ENCODE peak calls at places on chromosomes 13 and 19, in nine cellular contexts. A is vagina, Q is AG10803, D is progenitor cell of endocrine pancreas, W is AG09319, V is BJ, P is GM20000, C is right lobe of liver, R is sigmoid colon. Y is an unnamed sample.

GRCh38 chr13:37429976-37430375 is 168.6 kb downstream of the POSTN start:
- DNase-seq in Q (peak), V (peak), R (no peak), W (peak), A (no peak), P (no peak), C (no peak), D (no peak), Y (no peak)

GRCh38 chr19:5666921-5667610 is 13.2 kb downstream of the MICOS13 start:
- DNase-seq in V (no peak), Q (no peak), D (no peak), P (no peak), C (peak), A (no peak), W (no peak), R (no peak), Y (no peak)

GRCh38 chr19:41540041-41540695 is 35.8 kb upstream of the CEACAM21 start:
- DNase-seq in P (no peak), V (no peak), R (peak), Q (peak), A (no peak), C (no peak), W (no peak), D (no peak), Y (no peak)

GRCh38 chr13:98033277-98034247 is 80.1 kb downstream of the IPO5 start:
- DNase-seq in A (no peak), W (peak), C (no peak), V (no peak), D (no peak), R (no peak), P (no peak), Q (peak), Y (no peak)

GRCh38 chr13:72342364-72342763 is 385.1 kb downstream of the MZT1 start:
- DNase-seq in R (no peak), C (no peak), V (no peak), Q (no peak), D (no peak), W (no peak), A (no peak), P (no peak), Y (no peak)

GRCh38 chr19:48608798-48609263 is 2.3 kb downstream of the SPACA4 start:
- DNase-seq in P (peak), R (no peak), C (no peak), W (no peak), V (no peak), A (no peak), D (no peak), Q (peak), Y (peak)

GRCh38 chr13:45393941-45394570 is 24.1 kb downstream of the SLC25A30 start:
- DNase-seq in R (no peak), Q (peak), P (peak), C (no peak), A (no peak), V (no peak), W (no peak), D (peak), Y (peak)

GRCh38 chr13:75771818-75772217 is 135.7 kb downstream of the LMO7 start:
- DNase-seq in D (no peak), A (no peak), R (no peak), W (no peak), P (no peak), V (no peak), C (no peak), Q (peak), Y (no peak)

GRCh38 chr13:89923731-89924130 is 1423.8 kb upstream of the MIR17HG start:
- DNase-seq in Q (no peak), D (no peak), V (no peak), R (no peak), W (no peak), P (no peak), C (no peak), A (no peak), Y (no peak)

GRCh38 chr19:6551607-6552450 is 21.0 kb downstream of the TNFSF9 start:
- DNase-seq in V (no peak), W (no peak), A (no peak), C (no peak), D (peak), Q (no peak), P (peak), R (no peak), Y (peak)

GRCh38 chr19:16542894-16543498 is 759 bp upstream of the CHERP start:
- DNase-seq in Q (peak), W (no peak), V (no peak), A (no peak), D (no peak), P (no peak), R (no peak), C (no peak), Y (no peak)

GRCh38 chr13:110713981-110714797 is 689 bp downstream of the ING1 start:
- DNase-seq in C (peak), Q (no peak), R (peak), A (no peak), V (no peak), P (peak), W (no peak), D (peak), Y (peak)

GRCh38 chr13:112713517-112714253 is 23.8 kb downstream of the ATP11A start:
- DNase-seq in D (no peak), R (peak), Q (no peak), W (no peak), A (no peak), C (no peak), V (no peak), P (no peak), Y (no peak)

GRCh38 chr19:40302224-40303011 is 17.3 kb upstream of the AKT2 start:
- DNase-seq in Q (no peak), R (no peak), A (no peak), W (no peak), V (no peak), D (no peak), P (no peak), C (no peak), Y (no peak)

GRCh38 chr19:13507053-13507611 is 853 bp upstream of the CACNA1A start:
- DNase-seq in D (no peak), W (no peak), C (no peak), V (no peak), A (no peak), Q (peak), P (no peak), R (no peak), Y (no peak)

GRCh38 chr13:105538346-105538745 is 997.1 kb downstream of the EFNB2 start:
- DNase-seq in D (no peak), A (no peak), Q (no peak), V (no peak), P (no peak), W (no peak), C (no peak), R (no peak), Y (no peak)

GRCh38 chr19:4099054-4099764 is 24.7 kb downstream of the MAP2K2 start:
- DNase-seq in W (no peak), A (no peak), C (no peak), R (no peak), Q (no peak), P (no peak), D (no peak), V (no peak), Y (no peak)

GRCh38 chr13:63408227-63409202 is 1992.9 kb upstream of the PCDH20 start:
- DNase-seq in Q (peak), R (no peak), C (no peak), D (no peak), P (no peak), A (no peak), W (no peak), V (peak), Y (no peak)

GRCh38 chr19:22545751-22546150 is 88.4 kb upstream of the ZNF492 start:
- DNase-seq in Q (no peak), W (no peak), R (no peak), D (no peak), P (peak), V (no peak), A (no peak), C (no peak), Y (peak)

GRCh38 chr13:62293081-62293480 is 877.4 kb upstream of the PCDH20 start:
- DNase-seq in W (no peak), C (no peak), R (no peak), V (no peak), Q (no peak), D (no peak), A (no peak), P (no peak), Y (no peak)

GRCh38 chr19:19113040-19113541 is 25.2 kb downstream of the TMEM161A start:
- DNase-seq in Q (no peak), R (no peak), C (no peak), D (no peak), V (no peak), A (no peak), P (peak), W (no peak), Y (no peak)

GRCh38 chr13:97307882-97308624 is 85.9 kb downstream of the MBNL2 start:
- DNase-seq in A (no peak), W (no peak), R (no peak), Q (peak), C (peak), V (no peak), P (no peak), D (no peak), Y (no peak)

GRCh38 chr13:110138009-110138699 is 168.8 kb downstream of the COL4A1 start:
- DNase-seq in C (peak), V (no peak), D (peak), R (peak), Q (peak), W (no peak), A (no peak), P (peak), Y (peak)

GRCh38 chr19:48419158-48419920 is 25.9 kb downstream of the GRIN2D start:
- DNase-seq in P (peak), V (no peak), W (no peak), R (peak), A (no peak), Q (peak), D (no peak), C (peak), Y (peak)

GRCh38 chr13:43272866-43273265 is 249.5 kb downstream of the DNAJC15 start:
- DNase-seq in R (no peak), W (no peak), A (no peak), C (no peak), Q (no peak), D (no peak), V (no peak), P (no peak), Y (no peak)

GRCh38 chr19:574658-575526 is 2.5 kb downstream of the BSG start:
- DNase-seq in C (peak), V (no peak), W (no peak), R (no peak), D (no peak), P (peak), Q (no peak), A (no peak), Y (peak)

GRCh38 chr13:75079226-75079625 is 402.7 kb downstream of the TBC1D4 start:
- DNase-seq in V (no peak), R (no peak), C (no peak), Q (no peak), W (no peak), P (no peak), A (no peak), D (no peak), Y (no peak)

GRCh38 chr19:8484331-8484894 is 18.0 kb downstream of the PRAM1 start:
- DNase-seq in Q (no peak), C (no peak), V (no peak), R (no peak), P (no peak), W (no peak), A (no peak), D (no peak), Y (no peak)

GRCh38 chr19:6979341-6979740 is 41.9 kb downstream of the MBD3L2B start:
- DNase-seq in Q (no peak), A (no peak), D (no peak), V (no peak), P (no peak), R (no peak), C (no peak), W (no peak), Y (no peak)

GRCh38 chr13:26968431-26969335 is 202.9 kb downstream of the USP12 start:
- DNase-seq in A (no peak), Q (no peak), C (peak), W (no peak), R (peak), V (no peak), P (no peak), D (peak), Y (no peak)

GRCh38 chr13:45055198-45055901 is 65.0 kb upstream of the GTF2F2 start:
- DNase-seq in P (peak), C (no peak), V (peak), Q (peak), R (peak), W (peak), D (no peak), A (no peak), Y (peak)

GRCh38 chr13:40476175-40476958 is 190.1 kb downstream of the FOXO1 start:
- DNase-seq in C (no peak), W (no peak), D (no peak), A (no peak), R (no peak), Q (peak), P (no peak), V (peak), Y (no peak)

GRCh38 chr19:19552811-19553210 is 14.7 kb downstream of the CILP2 start:
- DNase-seq in R (no peak), P (peak), A (no peak), Q (peak), W (no peak), C (no peak), D (no peak), V (no peak), Y (peak)

GRCh38 chr19:45864629-45865082 is 530 bp downstream of the FOXA3 start:
- DNase-seq in Q (no peak), R (no peak), A (no peak), W (no peak), D (no peak), V (no peak), C (no peak), P (no peak), Y (no peak)

GRCh38 chr19:42010245-42011126 is 16.5 kb upstream of the ATP1A3 start:
- DNase-seq in C (no peak), V (no peak), R (no peak), D (no peak), Q (peak), W (peak), P (no peak), A (no peak), Y (no peak)

GRCh38 chr13:34523401-34523800 is 418.7 kb upstream of the NBEA start:
- DNase-seq in Q (peak), R (no peak), W (no peak), C (no peak), P (no peak), D (no peak), A (no peak), V (no peak), Y (no peak)

GRCh38 chr19:3459322-3459881 is 20.9 kb downstream of the SMIM24 start:
- DNase-seq in A (no peak), V (peak), W (peak), R (peak), P (no peak), C (peak), D (no peak), Q (peak), Y (no peak)

GRCh38 chr19:50155520-50156109 is 7.5 kb downstream of the IZUMO2 start:
- DNase-seq in Q (no peak), R (no peak), D (no peak), A (no peak), C (no peak), V (no peak), W (no peak), P (no peak), Y (no peak)
- TF ChIP-seq CTCF in Q (no peak), R (no peak), D (peak), A (no peak), C (no peak), V (no peak), W (no peak), P (no peak), Y (no peak)

GRCh38 chr19:10915511-10916091 is 12.8 kb downstream of the YIPF2 start:
- DNase-seq in R (no peak), C (no peak), Q (peak), V (peak), P (no peak), A (no peak), W (peak), D (no peak), Y (no peak)
- TF ChIP-seq CTCF in R (no peak), C (no peak), Q (peak), V (peak), P (no peak), A (no peak), W (peak), D (no peak), Y (no peak)

DNA sequence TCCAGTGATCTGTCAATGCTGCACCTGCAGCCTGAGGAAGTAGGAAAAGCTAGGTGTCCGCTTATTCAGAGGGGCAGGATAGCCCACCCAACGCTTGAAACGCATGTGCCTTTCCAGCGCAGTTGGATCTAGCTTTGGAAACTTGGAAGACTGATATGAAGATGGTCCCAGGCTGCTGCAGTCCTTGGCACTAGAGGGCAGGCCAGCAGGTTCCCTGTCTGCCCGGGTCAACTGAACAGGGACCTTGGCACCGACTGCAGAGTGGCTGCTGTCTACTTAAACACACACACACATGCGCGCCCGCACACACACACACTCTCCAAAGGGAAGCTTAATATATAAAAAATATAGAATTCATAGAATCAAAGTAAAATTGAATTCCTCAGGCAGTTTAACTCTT is 100.0 kb downstream of the TSHZ3 start:
- DNase-seq in D (no peak), Q (no peak), R (no peak), P (no peak), W (no peak), C (no peak), A (no peak), V (no peak), Y (no peak)
- TF ChIP-seq CTCF in D (no peak), Q (no peak), R (no peak), P (no peak), W (peak), C (no peak), A (no peak), V (peak), Y (no peak)

DNA sequence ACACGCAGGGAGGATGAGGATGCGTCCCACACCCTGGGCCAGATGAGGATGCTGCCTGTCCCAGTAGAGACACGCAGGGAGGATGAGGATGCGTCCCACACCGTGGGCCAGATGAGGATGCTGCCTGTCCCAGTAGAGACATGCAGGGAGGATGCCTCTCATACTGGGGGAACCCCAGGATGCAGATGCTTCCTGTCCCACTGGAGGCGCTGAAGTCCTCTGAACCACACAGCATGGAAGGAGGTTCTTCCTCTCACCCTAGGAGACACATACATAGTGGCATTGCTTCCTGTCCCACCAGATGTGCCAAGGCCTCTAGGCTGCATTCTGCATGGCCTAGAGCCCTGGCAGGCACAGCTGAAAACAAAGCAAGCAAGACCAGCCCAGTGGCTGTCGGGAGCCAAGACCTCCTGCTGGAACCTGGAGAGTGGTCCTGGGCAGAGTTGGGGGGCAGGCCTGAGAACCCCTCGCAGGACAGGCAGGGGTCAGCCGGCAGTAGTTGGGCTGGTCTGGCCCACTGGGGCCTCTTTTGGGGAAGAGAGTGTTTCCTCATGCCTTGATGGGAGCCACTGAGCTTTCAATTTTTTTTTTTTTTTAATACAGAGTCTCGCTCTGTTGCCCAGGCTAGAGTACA is 4.3 kb downstream of the HPN start:
- DNase-seq in V (no peak), C (no peak), P (peak), D (no peak), W (no peak), R (no peak), A (no peak), Q (peak), Y (peak)
- TF ChIP-seq CTCF in V (peak), C (peak), P (peak), D (no peak), W (peak), R (no peak), A (no peak), Q (peak), Y (no peak)

DNA sequence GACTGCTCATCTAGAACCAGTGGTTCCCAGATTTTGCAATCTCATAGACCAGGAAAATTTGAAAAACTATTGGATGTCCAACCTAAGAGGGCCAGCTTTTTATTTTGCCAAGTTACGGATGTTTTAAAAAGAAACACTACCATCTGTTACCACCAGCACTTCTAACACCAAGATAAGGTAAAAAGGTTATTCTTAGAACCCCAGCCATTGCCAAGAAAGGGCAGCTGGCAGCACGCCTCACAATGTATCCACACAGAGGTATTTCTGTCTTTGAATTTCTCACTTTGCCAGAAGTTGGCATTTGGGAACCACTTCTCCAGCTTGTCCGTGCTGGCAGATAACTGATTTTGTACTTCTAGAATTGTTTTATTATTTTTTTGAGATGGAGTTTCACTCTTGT is 28.7 kb downstream of the CAPN12 start:
- DNase-seq in A (no peak), W (no peak), D (no peak), Q (no peak), C (no peak), R (no peak), V (no peak), P (no peak), Y (no peak)
- TF ChIP-seq CTCF in A (no peak), W (no peak), D (no peak), Q (no peak), C (no peak), R (no peak), V (no peak), P (no peak), Y (no peak)